ENCODE peak calls at places on chromosomes 12 and 14, in eight cellular contexts. Y is CD4-positive, CD25-positive, alpha-beta regulatory T cell; F is CD14-positive monocyte; P is fibroblast of pulmonary artery; H is effector CD4-positive, alpha-beta T cell; N is stimulated activated CD8-positive, alpha-beta memory T cell treated with anti-CD3 and anti-CD28 coated beads, Interleukin-7, amount 100 ng/mL, for 24 hours; C is NCI-H2081; S is endothelial cell of umbilical vein. M is an unnamed sample.

GRCh38 chr14:76867536-76868452 is 41.6 kb downstream of the LRRC74A start:
- DNase-seq in Y (peak), F (peak), P (no peak), H (peak), N (no peak), C (peak), S (no peak), M (no peak)

GRCh38 chr12:9372202-9372601 is 164.0 kb upstream of the PZP start:
- DNase-seq in Y (no peak), F (no peak), P (no peak), H (no peak), N (no peak), C (no peak), S (peak), M (peak)

GRCh38 chr12:8950702-8951478 is 1.4 kb upstream of the M6PR start:
- DNase-seq in Y (peak), F (no peak), P (no peak), H (no peak), N (no peak), C (no peak), S (peak), M (no peak)

GRCh38 chr12:106301611-106302321 is 767 bp upstream of the TCP11L2 start:
- DNase-seq in Y (peak), F (no peak), P (peak), H (peak), N (no peak), C (peak), S (peak), M (peak)

GRCh38 chr12:128387811-128388422 is 120.9 kb downstream of the TMEM132C start:
- DNase-seq in Y (no peak), F (no peak), P (no peak), H (no peak), N (no peak), C (no peak), S (no peak), M (no peak)

GRCh38 chr12:21221778-21222177 is 90.8 kb downstream of the SLCO1B1 start:
- DNase-seq in Y (no peak), F (no peak), P (no peak), H (no peak), N (no peak), C (no peak), S (no peak), M (no peak)

GRCh38 chr12:50992814-50993213 is 33.4 kb downstream of the SLC11A2 start:
- DNase-seq in Y (no peak), F (no peak), P (peak), H (no peak), N (no peak), C (no peak), S (peak), M (no peak)

GRCh38 chr12:92987846-92988621 is 58.9 kb upstream of the EEA1 start:
- DNase-seq in Y (no peak), F (peak), P (no peak), H (no peak), N (no peak), C (no peak), S (peak), M (no peak)

GRCh38 chr12:93889516-93890202 is 212.5 kb downstream of the CRADD start:
- DNase-seq in Y (no peak), F (peak), P (no peak), H (no peak), N (no peak), C (no peak), S (no peak), M (no peak)

GRCh38 chr12:65278576-65279386 is at the start of gene MSRB3:
- DNase-seq in Y (peak), F (peak), P (peak), H (no peak), N (no peak), C (no peak), S (peak), M (peak)

GRCh38 chr12:109345428-109345827 is 2.3 kb upstream of the MYO1H start:
- DNase-seq in Y (no peak), F (no peak), P (no peak), H (no peak), N (no peak), C (no peak), S (no peak), M (no peak)

GRCh38 chr14:70907172-70907995 is at the start of gene PCNX1:
- DNase-seq in Y (peak), F (peak), P (peak), H (peak), N (peak), C (peak), S (peak), M (peak)

GRCh38 chr14:85731198-85731597 is 201.3 kb downstream of the FLRT2 start:
- DNase-seq in Y (no peak), F (no peak), P (peak), H (no peak), N (no peak), C (no peak), S (no peak), M (peak)

GRCh38 chr12:30529489-30530269 is 166.0 kb downstream of the IPO8 start:
- DNase-seq in Y (no peak), F (no peak), P (no peak), H (no peak), N (no peak), C (no peak), S (no peak), M (no peak)

GRCh38 chr12:132279184-132279889 is 50.1 kb downstream of the GALNT9 start:
- DNase-seq in Y (no peak), F (peak), P (peak), H (no peak), N (no peak), C (no peak), S (no peak), M (no peak)

GRCh38 chr12:131832393-131833231 is 4.4 kb downstream of the MMP17 start:
- DNase-seq in Y (no peak), F (no peak), P (peak), H (no peak), N (no peak), C (peak), S (no peak), M (no peak)

GRCh38 chr12:65830305-65830704 is 6.0 kb downstream of the HMGA2 start:
- DNase-seq in Y (no peak), F (no peak), P (peak), H (no peak), N (no peak), C (no peak), S (peak), M (peak)

GRCh38 chr12:105935106-105935505 is 203.6 kb downstream of the NUAK1 start:
- DNase-seq in Y (no peak), F (no peak), P (peak), H (no peak), N (no peak), C (no peak), S (no peak), M (peak)

GRCh38 chr14:63564318-63564717 is 21.1 kb upstream of the PPP2R5E start:
- DNase-seq in Y (no peak), F (no peak), P (peak), H (no peak), N (no peak), C (no peak), S (no peak), M (no peak)

GRCh38 chr12:96099986-96100385 is 64.6 kb upstream of the LTA4H start:
- DNase-seq in Y (peak), F (no peak), P (no peak), H (no peak), N (no peak), C (no peak), S (peak), M (no peak)

GRCh38 chr14:80628547-80628946 is 313.0 kb downstream of the CEP128 start:
- DNase-seq in Y (no peak), F (no peak), P (no peak), H (no peak), N (no peak), C (no peak), S (no peak), M (no peak)

GRCh38 chr12:53207042-53207441 is at the start of gene ITGB7:
- DNase-seq in Y (peak), F (no peak), P (no peak), H (peak), N (no peak), C (no peak), S (no peak), M (no peak)

GRCh38 chr14:34665785-34666425 is 36.0 kb upstream of the SNX6 start:
- DNase-seq in Y (peak), F (no peak), P (peak), H (peak), N (no peak), C (no peak), S (peak), M (peak)

GRCh38 chr12:120680165-120680738 is 6.7 kb upstream of the MLEC start:
- DNase-seq in Y (no peak), F (no peak), P (no peak), H (no peak), N (no peak), C (no peak), S (no peak), M (no peak)

GRCh38 chr12:55757701-55758100 is 14.8 kb downstream of the GDF11 start:
- DNase-seq in Y (no peak), F (no peak), P (no peak), H (no peak), N (no peak), C (no peak), S (no peak), M (no peak)

GRCh38 chr12:81261508-81262207 is 183.8 kb downstream of the ACSS3 start:
- DNase-seq in Y (no peak), F (no peak), P (no peak), H (no peak), N (no peak), C (no peak), S (no peak), M (peak)

GRCh38 chr12:129571901-129572494 is 331.8 kb downstream of the TMEM132D start:
- DNase-seq in Y (no peak), F (no peak), P (no peak), H (no peak), N (no peak), C (peak), S (no peak), M (no peak)

GRCh38 chr14:46571970-46572369 is 79.6 kb downstream of the RPL10L start:
- DNase-seq in Y (no peak), F (no peak), P (peak), H (no peak), N (no peak), C (no peak), S (peak), M (no peak)

GRCh38 chr14:22388669-22389625 is 200.1 kb downstream of the DAD1 start:
- DNase-seq in Y (no peak), F (no peak), P (peak), H (no peak), N (no peak), C (no peak), S (no peak), M (peak)

GRCh38 chr12:116442981-116443380 is 116.2 kb upstream of the MAP1LC3B2 start:
- DNase-seq in Y (no peak), F (no peak), P (peak), H (no peak), N (no peak), C (no peak), S (no peak), M (peak)

GRCh38 chr14:91153360-91153759 is 39.5 kb downstream of the DGLUCY start:
- DNase-seq in Y (no peak), F (no peak), P (no peak), H (no peak), N (no peak), C (no peak), S (no peak), M (no peak)

GRCh38 chr12:65276923-65277322 is 1.6 kb upstream of the MSRB3 start:
- DNase-seq in Y (no peak), F (no peak), P (no peak), H (no peak), N (no peak), C (no peak), S (no peak), M (no peak)

GRCh38 chr14:71665781-71666180 is 266.4 kb upstream of the RGS6 start:
- DNase-seq in Y (no peak), F (no peak), P (no peak), H (no peak), N (no peak), C (no peak), S (no peak), M (peak)

GRCh38 chr14:68528031-68528687 is 264.7 kb downstream of the ZFP36L1 start:
- DNase-seq in Y (no peak), F (no peak), P (no peak), H (no peak), N (no peak), C (no peak), S (peak), M (no peak)

GRCh38 chr14:35438910-35439713 is 34.6 kb upstream of the NFKBIA start:
- DNase-seq in Y (no peak), F (no peak), P (peak), H (no peak), N (no peak), C (no peak), S (no peak), M (peak)

GRCh38 chr12:132255642-132256041 is 73.7 kb downstream of the GALNT9 start:
- DNase-seq in Y (no peak), F (peak), P (no peak), H (no peak), N (no peak), C (no peak), S (no peak), M (no peak)

GRCh38 chr14:50822501-50823042 is 8.4 kb downstream of the NIN start:
- DNase-seq in Y (no peak), F (no peak), P (no peak), H (no peak), N (no peak), C (no peak), S (no peak), M (no peak)

GRCh38 chr14:78512021-78512420 is 341.8 kb downstream of the NRXN3 start:
- DNase-seq in Y (no peak), F (no peak), P (no peak), H (no peak), N (no peak), C (no peak), S (no peak), M (no peak)